ENCODE peak calls at places on chromosomes 11 and 22, in seven cellular contexts. One of them, this sample, is unnamed.

GRCh38 chr22:30647536-30647935 is 12.0 kb downstream of the SLC35E4 start:
- DNase-seq in mesenchymal stem cell: no peak
- DNase-seq in neuronal stem cell: no peak
- DNase-seq in H1: no peak
- DNase-seq in H9: no peak
- DNase-seq in trophoblast cell: no peak
- DNase-seq in IMR-90: no peak
- DNase-seq in this sample: no peak

GRCh38 chr11:100328626-100329340 is 358.3 kb upstream of the ARHGAP42 start:
- DNase-seq in trophoblast cell: no peak
- DNase-seq in neuronal stem cell: no peak
- DNase-seq in H1: no peak
- DNase-seq in mesenchymal stem cell: peak
- DNase-seq in H9: peak
- DNase-seq in IMR-90: peak
- DNase-seq in this sample: peak

GRCh38 chr11:77819411-77819920 is 1.1 kb downstream of the RSF1 start:
- DNase-seq in IMR-90: peak
- DNase-seq in neuronal stem cell: peak
- DNase-seq in H1: peak
- DNase-seq in mesenchymal stem cell: peak
- DNase-seq in H9: peak
- DNase-seq in trophoblast cell: peak
- DNase-seq in this sample: peak

GRCh38 chr22:44112191-44112590 is 68.5 kb upstream of the PARVG start:
- DNase-seq in H1: no peak
- DNase-seq in H9: no peak
- DNase-seq in mesenchymal stem cell: no peak
- DNase-seq in IMR-90: no peak
- DNase-seq in trophoblast cell: no peak
- DNase-seq in neuronal stem cell: no peak
- DNase-seq in this sample: no peak

GRCh38 chr11:47553417-47553746 is 450 bp upstream of the CELF1 start:
- DNase-seq in H9: no peak
- DNase-seq in neuronal stem cell: no peak
- DNase-seq in mesenchymal stem cell: no peak
- DNase-seq in H1: no peak
- DNase-seq in trophoblast cell: no peak
- DNase-seq in IMR-90: no peak
- DNase-seq in this sample: no peak

GRCh38 chr22:21564411-21564810 is 3.1 kb upstream of the UBE2L3 start:
- DNase-seq in H1: no peak
- DNase-seq in neuronal stem cell: no peak
- DNase-seq in mesenchymal stem cell: no peak
- DNase-seq in trophoblast cell: no peak
- DNase-seq in H9: no peak
- DNase-seq in IMR-90: no peak
- DNase-seq in this sample: no peak

GRCh38 chr11:130146797-130147196 is 12.8 kb upstream of the ST14 start:
- DNase-seq in H9: no peak
- DNase-seq in IMR-90: no peak
- DNase-seq in trophoblast cell: peak
- DNase-seq in mesenchymal stem cell: no peak
- DNase-seq in neuronal stem cell: no peak
- DNase-seq in H1: no peak
- DNase-seq in this sample: no peak

GRCh38 chr11:102367364-102367763 is 20.4 kb downstream of the BIRC2 start:
- DNase-seq in trophoblast cell: peak
- DNase-seq in mesenchymal stem cell: peak
- DNase-seq in IMR-90: peak
- DNase-seq in H9: no peak
- DNase-seq in H1: no peak
- DNase-seq in neuronal stem cell: no peak
- DNase-seq in this sample: no peak

GRCh38 chr11:107696140-107696539 is 15.7 kb downstream of the SLN start:
- DNase-seq in H1: no peak
- DNase-seq in H9: no peak
- DNase-seq in trophoblast cell: peak
- DNase-seq in mesenchymal stem cell: peak
- DNase-seq in IMR-90: peak
- DNase-seq in neuronal stem cell: no peak
- DNase-seq in this sample: peak

GRCh38 chr11:66910669-66911068 is 47.5 kb downstream of the PC start:
- DNase-seq in H9: no peak
- DNase-seq in mesenchymal stem cell: no peak
- DNase-seq in neuronal stem cell: no peak
- DNase-seq in trophoblast cell: no peak
- DNase-seq in H1: no peak
- DNase-seq in IMR-90: no peak
- DNase-seq in this sample: no peak

GRCh38 chr22:44879301-44879680 is 126.9 kb downstream of the ARHGAP8 start:
- DNase-seq in H9: peak
- DNase-seq in mesenchymal stem cell: no peak
- DNase-seq in H1: no peak
- DNase-seq in IMR-90: no peak
- DNase-seq in neuronal stem cell: no peak
- DNase-seq in trophoblast cell: no peak
- DNase-seq in this sample: no peak

GRCh38 chr11:71500601-71501021 is 26.5 kb upstream of the KRTAP5-7 start:
- DNase-seq in trophoblast cell: no peak
- DNase-seq in IMR-90: no peak
- DNase-seq in H1: no peak
- DNase-seq in H9: no peak
- DNase-seq in neuronal stem cell: no peak
- DNase-seq in mesenchymal stem cell: no peak
- DNase-seq in this sample: no peak

GRCh38 chr11:46247664-46248063 is 29.8 kb upstream of the CREB3L1 start:
- DNase-seq in H9: peak
- DNase-seq in mesenchymal stem cell: peak
- DNase-seq in IMR-90: peak
- DNase-seq in H1: no peak
- DNase-seq in neuronal stem cell: peak
- DNase-seq in trophoblast cell: peak
- DNase-seq in this sample: peak

GRCh38 chr11:5304046-5304445 is 2.3 kb upstream of the OR51B4 start:
- DNase-seq in mesenchymal stem cell: no peak
- DNase-seq in H1: no peak
- DNase-seq in neuronal stem cell: no peak
- DNase-seq in IMR-90: no peak
- DNase-seq in trophoblast cell: no peak
- DNase-seq in H9: no peak
- DNase-seq in this sample: no peak

GRCh38 chr11:75495749-75496641 is 29.7 kb downstream of the GDPD5 start:
- DNase-seq in H9: peak
- DNase-seq in IMR-90: no peak
- DNase-seq in neuronal stem cell: no peak
- DNase-seq in mesenchymal stem cell: no peak
- DNase-seq in H1: peak
- DNase-seq in trophoblast cell: no peak
- DNase-seq in this sample: peak

GRCh38 chr11:2564588-2565440 is 120.0 kb downstream of the KCNQ1 start:
- DNase-seq in H9: no peak
- DNase-seq in trophoblast cell: peak
- DNase-seq in mesenchymal stem cell: no peak
- DNase-seq in IMR-90: no peak
- DNase-seq in neuronal stem cell: no peak
- DNase-seq in H1: no peak
- DNase-seq in this sample: no peak

GRCh38 chr11:63871962-63872832 is 33.3 kb downstream of the MARK2 start:
- DNase-seq in H1: no peak
- DNase-seq in H9: peak
- DNase-seq in IMR-90: peak
- DNase-seq in mesenchymal stem cell: peak
- DNase-seq in trophoblast cell: peak
- DNase-seq in neuronal stem cell: no peak
- DNase-seq in this sample: peak

GRCh38 chr11:9617960-9618359 is 44.5 kb downstream of the WEE1 start:
- DNase-seq in IMR-90: peak
- DNase-seq in neuronal stem cell: no peak
- DNase-seq in H1: no peak
- DNase-seq in trophoblast cell: peak
- DNase-seq in H9: no peak
- DNase-seq in mesenchymal stem cell: peak
- DNase-seq in this sample: no peak

GRCh38 chr11:9619004-9619403 is 44.9 kb upstream of the SWAP70 start:
- DNase-seq in H1: no peak
- DNase-seq in H9: no peak
- DNase-seq in trophoblast cell: no peak
- DNase-seq in IMR-90: no peak
- DNase-seq in mesenchymal stem cell: no peak
- DNase-seq in neuronal stem cell: no peak
- DNase-seq in this sample: no peak

GRCh38 chr11:9615031-9615451 is 41.6 kb downstream of the WEE1 start:
- DNase-seq in H9: no peak
- DNase-seq in neuronal stem cell: no peak
- DNase-seq in mesenchymal stem cell: peak
- DNase-seq in trophoblast cell: peak
- DNase-seq in IMR-90: peak
- DNase-seq in H1: no peak
- DNase-seq in this sample: no peak

GRCh38 chr11:9616042-9616640 is 42.7 kb downstream of the WEE1 start:
- DNase-seq in trophoblast cell: no peak
- DNase-seq in neuronal stem cell: no peak
- DNase-seq in IMR-90: peak
- DNase-seq in H1: no peak
- DNase-seq in mesenchymal stem cell: peak
- DNase-seq in H9: no peak
- DNase-seq in this sample: no peak

DNA sequence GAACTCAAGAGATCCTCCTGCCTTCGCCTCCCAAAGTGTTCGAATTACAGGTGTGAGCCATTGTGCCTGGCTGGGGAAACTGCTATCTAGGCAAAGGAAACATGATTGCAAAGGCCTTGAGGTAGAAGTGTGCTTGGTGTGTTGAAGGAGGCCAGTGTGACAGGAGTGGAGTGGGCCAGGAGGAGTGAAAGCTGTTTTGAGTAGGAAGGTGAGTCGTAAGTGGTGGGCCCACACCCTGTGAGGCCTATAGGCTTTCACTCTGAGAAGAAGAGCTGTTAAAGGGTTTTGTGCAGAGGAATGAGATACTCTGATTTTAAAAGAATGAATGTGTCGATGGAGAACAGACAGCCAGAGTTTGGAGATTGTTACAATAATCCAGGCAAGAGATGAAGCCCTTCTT is 43.4 kb downstream of the WEE1 start:
- DNase-seq in H1: no peak
- DNase-seq in mesenchymal stem cell: no peak
- DNase-seq in H9: no peak
- DNase-seq in neuronal stem cell: no peak
- DNase-seq in trophoblast cell: no peak
- DNase-seq in IMR-90: peak
- DNase-seq in this sample: no peak
- H2AK5ac ChIP-seq in H1: peak
- H2AK5ac ChIP-seq in mesenchymal stem cell: peak
- H2AK5ac ChIP-seq in H9: no peak
- H2AK5ac ChIP-seq in neuronal stem cell: no peak
- H2AK5ac ChIP-seq in trophoblast cell: peak
- H2AK5ac ChIP-seq in IMR-90: peak
- H2AK5ac ChIP-seq in this sample: no peak

GRCh38 chr11:9016916-9017642 is 13.3 kb upstream of the NRIP3 start:
- DNase-seq in trophoblast cell: no peak
- DNase-seq in H1: no peak
- DNase-seq in IMR-90: peak
- DNase-seq in neuronal stem cell: no peak
- DNase-seq in mesenchymal stem cell: no peak
- DNase-seq in H9: no peak
- DNase-seq in this sample: no peak

GRCh38 chr11:9014826-9015225 is 11.0 kb upstream of the NRIP3 start:
- DNase-seq in mesenchymal stem cell: no peak
- DNase-seq in H1: no peak
- DNase-seq in trophoblast cell: no peak
- DNase-seq in H9: no peak
- DNase-seq in neuronal stem cell: no peak
- DNase-seq in IMR-90: no peak
- DNase-seq in this sample: no peak

GRCh38 chr11:9017773-9018172 is 14.0 kb upstream of the NRIP3 start:
- DNase-seq in trophoblast cell: peak
- DNase-seq in H1: no peak
- DNase-seq in neuronal stem cell: no peak
- DNase-seq in mesenchymal stem cell: peak
- DNase-seq in IMR-90: peak
- DNase-seq in H9: no peak
- DNase-seq in this sample: no peak

GRCh38 chr11:9015677-9016076 is 11.9 kb upstream of the NRIP3 start:
- DNase-seq in neuronal stem cell: peak
- DNase-seq in trophoblast cell: peak
- DNase-seq in H9: peak
- DNase-seq in mesenchymal stem cell: peak
- DNase-seq in H1: peak
- DNase-seq in IMR-90: peak
- DNase-seq in this sample: peak

GRCh38 chr11:9013373-9013772 is 9.6 kb upstream of the NRIP3 start:
- DNase-seq in mesenchymal stem cell: no peak
- DNase-seq in trophoblast cell: no peak
- DNase-seq in IMR-90: no peak
- DNase-seq in H1: no peak
- DNase-seq in neuronal stem cell: no peak
- DNase-seq in H9: no peak
- DNase-seq in this sample: no peak
- H2AK5ac ChIP-seq in mesenchymal stem cell: no peak
- H2AK5ac ChIP-seq in trophoblast cell: no peak
- H2AK5ac ChIP-seq in IMR-90: no peak
- H2AK5ac ChIP-seq in H1: no peak
- H2AK5ac ChIP-seq in neuronal stem cell: no peak
- H2AK5ac ChIP-seq in H9: no peak
- H2AK5ac ChIP-seq in this sample: no peak

GRCh38 chr11:44979536-44980399 is 29.1 kb upstream of the TP53I11 start:
- DNase-seq in H9: peak
- DNase-seq in trophoblast cell: peak
- DNase-seq in neuronal stem cell: no peak
- DNase-seq in mesenchymal stem cell: no peak
- DNase-seq in IMR-90: no peak
- DNase-seq in H1: no peak
- DNase-seq in this sample: peak
- H2AK5ac ChIP-seq in H9: no peak
- H2AK5ac ChIP-seq in trophoblast cell: no peak
- H2AK5ac ChIP-seq in neuronal stem cell: peak
- H2AK5ac ChIP-seq in mesenchymal stem cell: no peak
- H2AK5ac ChIP-seq in IMR-90: no peak
- H2AK5ac ChIP-seq in H1: no peak
- H2AK5ac ChIP-seq in this sample: no peak

GRCh38 chr11:61305417-61305816 is 10.3 kb upstream of the VWCE start:
- DNase-seq in IMR-90: no peak
- DNase-seq in H9: no peak
- DNase-seq in neuronal stem cell: no peak
- DNase-seq in trophoblast cell: no peak
- DNase-seq in mesenchymal stem cell: no peak
- DNase-seq in H1: no peak
- DNase-seq in this sample: no peak

GRCh38 chr11:61309141-61309540 is 14.0 kb upstream of the VWCE start:
- DNase-seq in neuronal stem cell: no peak
- DNase-seq in H9: no peak
- DNase-seq in trophoblast cell: no peak
- DNase-seq in H1: no peak
- DNase-seq in mesenchymal stem cell: no peak
- DNase-seq in IMR-90: no peak
- DNase-seq in this sample: no peak

GRCh38 chr11:61306221-61306620 is 11.1 kb upstream of the VWCE start:
- DNase-seq in IMR-90: no peak
- DNase-seq in neuronal stem cell: no peak
- DNase-seq in mesenchymal stem cell: no peak
- DNase-seq in H1: no peak
- DNase-seq in trophoblast cell: no peak
- DNase-seq in H9: no peak
- DNase-seq in this sample: no peak

GRCh38 chr11:61309739-61310138 is 14.6 kb upstream of the VWCE start:
- DNase-seq in trophoblast cell: no peak
- DNase-seq in H1: no peak
- DNase-seq in H9: no peak
- DNase-seq in neuronal stem cell: no peak
- DNase-seq in IMR-90: no peak
- DNase-seq in mesenchymal stem cell: no peak
- DNase-seq in this sample: no peak

GRCh38 chr11:61307354-61307753 is 12.2 kb upstream of the VWCE start:
- DNase-seq in mesenchymal stem cell: no peak
- DNase-seq in neuronal stem cell: no peak
- DNase-seq in H9: no peak
- DNase-seq in IMR-90: no peak
- DNase-seq in trophoblast cell: no peak
- DNase-seq in H1: no peak
- DNase-seq in this sample: peak
- H2AK5ac ChIP-seq in mesenchymal stem cell: no peak
- H2AK5ac ChIP-seq in neuronal stem cell: no peak
- H2AK5ac ChIP-seq in H9: no peak
- H2AK5ac ChIP-seq in IMR-90: no peak
- H2AK5ac ChIP-seq in trophoblast cell: no peak
- H2AK5ac ChIP-seq in H1: no peak
- H2AK5ac ChIP-seq in this sample: no peak

This sample was measured in mesendoderm.